ENCODE peak calls at places on chromosomes 2 and 18, in nine cellular contexts. T is ACHN; W is trophoblast cell; L is T follicular helper cell; F is activated naive CD8-positive, alpha-beta T cell treated with anti-CD3 and anti-CD28 coated beads, Interleukin-2, amount 10 ng/mL, durations not matched to agents 7 days and 5 days; V is upper lobe of right lung; P is HCT116; B is bronchial epithelial cell; S is osteocyte. R is an unnamed sample.

GRCh38 chr18:79246309-79247108 is 149.2 kb upstream of the NFATC1 start:
- DNase-seq in T (peak; percentile 73), W (peak; percentile 72), L (peak; percentile 41), F (peak; percentile 77), V (peak; percentile 81), P (peak; percentile 83), B (peak; percentile 69), S (peak; percentile 92), R (peak; percentile 50)

GRCh38 chr18:79518683-79519128 is 123.0 kb downstream of the NFATC1 start:
- DNase-seq in T (no peak), W (no peak), L (no peak), F (no peak), V (peak; percentile 40), P (no peak), B (no peak), S (peak; percentile 75), R (no peak)

GRCh38 chr2:191582355-191582754 is 95.6 kb upstream of the NABP1 start:
- DNase-seq in T (peak; percentile 69), W (peak; percentile 95), L (no peak), F (no peak), V (no peak), P (no peak), B (peak; percentile 97), S (no peak), R (peak; percentile 97)

GRCh38 chr2:190607014-190607597 is 41.8 kb upstream of the NAB1 start:
- DNase-seq in T (no peak), W (no peak), L (no peak), F (no peak), V (no peak), P (peak; percentile 60), B (peak; percentile 41), S (no peak), R (no peak)

GRCh38 chr2:116810071-116810470 is 1004.4 kb upstream of the DDX18 start:
- DNase-seq in T (no peak), W (no peak), L (no peak), F (no peak), V (no peak), P (no peak), B (peak; percentile 7), S (no peak), R (no peak)

GRCh38 chr2:135052997-135053474 is 944 bp downstream of the RAB3GAP1 start:
- DNase-seq in T (peak; percentile 12), W (peak; percentile 32), L (no peak), F (peak; percentile 59), V (no peak), P (no peak), B (peak; percentile 17), S (no peak), R (no peak)

GRCh38 chr2:232350804-232351685 is 27.5 kb upstream of the ALPP start:
- DNase-seq in T (no peak), W (no peak), L (no peak), F (peak; percentile 36), V (peak; percentile 62), P (no peak), B (peak; percentile 8), S (no peak), R (no peak)

GRCh38 chr2:20422679-20423271 is 24.1 kb upstream of the RHOB start:
- DNase-seq in T (peak; percentile 30), W (no peak), L (no peak), F (no peak), V (no peak), P (no peak), B (no peak), S (no peak), R (no peak)

GRCh38 chr2:48734576-48735303 is 20.8 kb downstream of the LHCGR start:
- DNase-seq in T (no peak), W (peak; percentile 55), L (no peak), F (no peak), V (no peak), P (no peak), B (no peak), S (no peak), R (no peak)

GRCh38 chr18:12837747-12838146 is 46.3 kb downstream of the PTPN2 start:
- DNase-seq in T (peak; percentile 14), W (no peak), L (no peak), F (no peak), V (no peak), P (no peak), B (no peak), S (no peak), R (no peak)

GRCh38 chr2:184646177-184646576 is 47.8 kb downstream of the ZNF804A start:
- DNase-seq in T (peak; percentile 33), W (peak; percentile 2), L (no peak), F (no peak), V (no peak), P (no peak), B (peak; percentile 59), S (no peak), R (peak; percentile 87)

GRCh38 chr2:56040189-56040588 is 116.6 kb upstream of the EFEMP1 start:
- DNase-seq in T (no peak), W (peak; percentile 21), L (no peak), F (no peak), V (no peak), P (no peak), B (no peak), S (no peak), R (no peak)

GRCh38 chr2:40329739-40330047 is 122.2 kb downstream of the SLC8A1 start:
- DNase-seq in T (no peak), W (no peak), L (no peak), F (no peak), V (no peak), P (no peak), B (no peak), S (no peak), R (no peak)

GRCh38 chr18:57027190-57027708 is 119.6 kb upstream of the BOD1L2 start:
- DNase-seq in T (no peak), W (no peak), L (no peak), F (no peak), V (no peak), P (no peak), B (no peak), S (no peak), R (no peak)

GRCh38 chr2:112834379-112835014 is 2.1 kb downstream of the IL1B start:
- DNase-seq in T (no peak), W (peak; percentile 24), L (no peak), F (no peak), V (no peak), P (no peak), B (peak; percentile 40), S (peak; percentile 63), R (peak; percentile 62)

GRCh38 chr2:190340369-190340768 is 3.0 kb upstream of the INPP1 start:
- DNase-seq in T (peak; percentile 15), W (no peak), L (no peak), F (no peak), V (no peak), P (peak; percentile 67), B (peak; percentile 53), S (no peak), R (no peak)